ENCODE peak calls at places on chromosomes 2 and 18, in five cellular contexts. R is heart left ventricle, Z is HCT116, G is lung, Y is cardiac muscle cell. J is an unnamed sample.

GRCh38 chr2:60514886-60515407 is 38.5 kb downstream of the BCL11A start:
- DNase-seq in G (no peak), Z (no peak), R (no peak), Y (no peak), J (no peak)

GRCh38 chr2:60470340-60470739 is 83.1 kb downstream of the BCL11A start:
- DNase-seq in Y (peak), G (no peak), Z (no peak), R (no peak), J (no peak)

GRCh38 chr18:36592282-36592681 is 236.5 kb downstream of the TPGS2 start:
- DNase-seq in Z (no peak), G (no peak), R (no peak), Y (no peak), J (no peak)

GRCh38 chr2:48278590-48278989 is 251.4 kb upstream of the STON1 start:
- DNase-seq in G (no peak), Z (no peak), Y (no peak), R (no peak), J (no peak)

GRCh38 chr18:24078391-24078790 is 60.5 kb upstream of the CABYR start:
- DNase-seq in G (no peak), Y (no peak), Z (no peak), R (no peak), J (no peak)

GRCh38 chr18:11553098-11553940 is 56.1 kb upstream of the SLC35G4 start:
- DNase-seq in R (no peak), G (no peak), Z (peak), Y (peak), J (no peak)

GRCh38 chr2:206472094-206472493 is 28.8 kb downstream of the ADAM23 start:
- DNase-seq in Z (no peak), Y (no peak), R (no peak), G (no peak), J (no peak)

GRCh38 chr18:26961805-26962204 is 96.3 kb upstream of the AQP4 start:
- DNase-seq in Z (no peak), R (no peak), G (no peak), Y (no peak), J (no peak)

GRCh38 chr2:20182241-20182931 is 42.5 kb downstream of the SDC1 start:
- DNase-seq in Z (no peak), R (no peak), Y (no peak), G (peak), J (no peak)

GRCh38 chr2:68589963-68590362 is 53.4 kb upstream of the PROKR1 start:
- DNase-seq in Y (no peak), R (no peak), G (no peak), Z (no peak), J (no peak)

GRCh38 chr2:138997849-138998517 is 217.8 kb upstream of the NXPH2 start:
- DNase-seq in R (no peak), Z (peak), Y (no peak), G (no peak), J (no peak)

DNA sequence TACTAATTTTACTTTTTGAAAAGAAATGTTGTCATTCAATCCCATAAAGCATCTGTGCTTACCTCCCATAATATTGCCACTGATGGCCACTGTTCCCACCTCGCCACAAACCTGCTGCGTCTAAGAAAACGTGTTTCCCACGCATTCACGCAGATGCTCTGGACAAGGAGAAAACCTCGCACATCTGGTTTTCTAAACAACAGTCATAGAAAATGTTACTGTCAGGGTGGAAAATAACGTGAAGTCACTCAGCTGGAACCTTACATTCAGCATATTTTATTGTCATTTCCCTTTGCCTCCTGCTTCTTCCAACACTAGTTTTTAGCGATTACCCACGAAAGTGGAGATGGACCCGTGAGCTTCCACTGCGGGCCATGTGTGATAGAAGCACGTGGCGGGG is 94.2 kb downstream of the MTCL1 start:
- DNase-seq in Z (no peak), G (no peak), R (no peak), Y (no peak), J (no peak)
- H3K4me3 ChIP-seq in Z (no peak), G (no peak), R (no peak), Y (no peak), J (no peak)

DNA sequence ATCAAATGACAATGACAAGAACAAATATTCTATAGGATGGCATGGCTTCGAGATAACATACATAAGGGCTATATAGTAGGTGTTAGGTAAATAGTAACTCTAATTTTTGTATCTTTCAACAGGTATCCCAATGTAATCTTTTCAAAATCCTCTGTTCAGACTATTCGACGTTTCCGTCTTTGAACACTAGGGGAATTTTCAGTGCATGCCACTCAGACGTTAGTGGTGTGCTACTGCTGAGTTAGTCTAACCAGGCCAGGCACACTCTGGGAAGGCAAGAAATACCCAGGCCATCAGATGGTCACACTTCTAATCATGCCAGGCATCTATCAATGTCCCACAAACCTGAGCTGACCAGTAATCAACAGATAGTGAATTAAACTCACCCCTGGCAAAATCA is 14.6 kb upstream of the CREG2 start:
- DNase-seq in Y (no peak), G (no peak), Z (no peak), R (no peak), J (no peak)
- TF ChIP-seq CTCF in Y (no peak), G (no peak), Z (peak), R (no peak), J (no peak)

GRCh38 chr2:79960726-79961049 is 343.9 kb downstream of the LRRTM1 start:
- DNase-seq in Y (no peak), Z (no peak), G (no peak), R (no peak), J (no peak)
- H3K27ac ChIP-seq in Y (no peak), Z (no peak), G (no peak), R (no peak), J (no peak)

GRCh38 chr2:234300393-234300792 is 196.5 kb downstream of the ARL4C start:
- DNase-seq in R (no peak), Z (no peak), Y (no peak), G (no peak), J (no peak)
- H3K4me3 ChIP-seq in R (no peak), Z (no peak), Y (no peak), G (no peak), J (no peak)

GRCh38 chr2:236166157-236166780 is 1.9 kb downstream of the GBX2 start:
- DNase-seq in Y (no peak), R (no peak), G (no peak), Z (no peak), J (no peak)

GRCh38 chr2:236169151-236169721 is 1.1 kb upstream of the GBX2 start:
- DNase-seq in Y (no peak), Z (no peak), G (no peak), R (no peak), J (no peak)

GRCh38 chr2:236166781-236167296 is 1.3 kb downstream of the GBX2 start:
- DNase-seq in Z (no peak), R (no peak), G (no peak), Y (no peak), J (no peak)

GRCh38 chr2:236168110-236169067 is at the start of gene GBX2:
- DNase-seq in Z (peak), G (no peak), Y (peak), R (peak), J (no peak)

DNA sequence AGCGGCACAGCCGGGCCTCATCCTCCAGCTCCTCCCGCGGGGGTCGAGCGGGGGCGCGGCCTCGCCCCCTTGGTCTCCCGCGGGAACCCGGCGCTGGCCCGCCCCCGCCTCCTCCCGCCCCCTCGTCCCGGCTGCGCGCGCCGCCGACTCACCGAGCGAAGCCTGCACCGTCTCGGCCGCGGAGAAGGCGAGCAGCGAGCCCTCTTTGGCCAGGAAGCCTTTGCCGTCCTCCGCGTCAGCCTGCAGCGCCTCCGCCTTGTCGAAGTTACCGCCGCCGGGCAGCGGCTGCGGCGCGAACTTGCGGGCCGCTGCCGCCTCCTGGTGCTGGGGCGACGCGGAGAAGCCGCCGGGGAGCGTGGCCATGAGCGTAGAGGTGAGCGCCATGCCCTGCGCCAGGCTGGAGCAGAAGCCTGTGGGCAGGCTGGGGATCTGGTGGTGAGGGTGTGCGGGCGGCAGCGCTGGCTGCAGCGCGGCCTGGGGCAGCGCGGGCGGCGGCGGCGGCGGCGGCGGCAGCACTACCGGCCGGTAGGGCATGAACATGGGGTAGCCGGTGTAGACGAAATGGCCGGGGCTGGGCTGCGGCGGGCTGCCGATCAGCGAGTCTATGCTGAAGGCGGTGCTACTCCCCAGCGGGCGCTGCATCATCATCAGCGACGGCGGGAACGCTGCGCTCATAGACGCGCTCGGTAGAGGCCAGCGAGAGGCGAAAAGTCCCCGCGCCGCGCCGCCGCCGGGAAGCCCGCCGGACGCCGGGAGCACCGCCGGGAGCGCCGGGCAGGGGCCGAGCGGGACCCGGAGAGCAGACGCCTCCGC is 683 bp downstream of the GBX2 start:
- DNase-seq in Z (no peak), Y (peak), G (no peak), R (peak), J (no peak)
- TF ChIP-seq CTCF in Z (no peak), Y (peak), G (no peak), R (peak), J (peak)